ENCODE peak calls at places on chromosomes 12 and 14, in seven cellular contexts. O is psoas muscle, C is pancreas, P is neuronal stem cell, F is stomach, H is aorta, Y is vagina. R is an unnamed sample.

GRCh38 chr14:50363734-50364113 is 33.0 kb downstream of the CDKL1 start:
- DNase-seq in O (no peak), C (no peak), P (no peak), F (no peak), H (no peak), Y (no peak), R (no peak)

GRCh38 chr14:55734731-55735130 is 154.7 kb downstream of the KTN1 start:
- DNase-seq in O (no peak), C (no peak), P (no peak), F (no peak), H (no peak), Y (no peak), R (no peak)

GRCh38 chr12:15996254-15996653 is 85.1 kb downstream of the DERA start:
- DNase-seq in O (no peak), C (no peak), P (no peak), F (no peak), H (no peak), Y (no peak), R (peak; percentile 28)

GRCh38 chr14:94217116-94217515 is 43.0 kb downstream of the PPP4R4 start:
- DNase-seq in O (no peak), C (no peak), P (peak; percentile 14), F (no peak), H (no peak), Y (no peak), R (no peak)

GRCh38 chr12:103965255-103965589 is 450 bp upstream of the TDG start:
- DNase-seq in O (no peak), C (no peak), P (no peak), F (no peak), H (no peak), Y (no peak), R (no peak)

GRCh38 chr12:57835366-57836288 is 10.9 kb downstream of the CTDSP2 start:
- DNase-seq in O (no peak), C (no peak), P (no peak), F (no peak), H (no peak), Y (no peak), R (peak; percentile 65)

GRCh38 chr12:51270847-51271518 is 768 bp upstream of the SMAGP start:
- DNase-seq in O (no peak), C (no peak), P (no peak), F (no peak), H (no peak), Y (no peak), R (no peak)

GRCh38 chr12:7989827-7990491 is 42.6 kb upstream of the FOXJ2 start:
- DNase-seq in O (no peak), C (no peak), P (no peak), F (peak; percentile 29), H (peak; percentile 83), Y (no peak), R (peak; percentile 47)

GRCh38 chr12:11183009-11183408 is 3.7 kb downstream of the TAS2R42 start:
- DNase-seq in O (no peak), C (no peak), P (no peak), F (no peak), H (no peak), Y (no peak), R (no peak)

GRCh38 chr12:103441437-103442186 is 54.2 kb downstream of the C12orf42 start:
- DNase-seq in O (no peak), C (no peak), P (no peak), F (no peak), H (no peak), Y (no peak), R (no peak)

GRCh38 chr12:123271182-123271491 is 519 bp downstream of the CDK2AP1 start:
- DNase-seq in O (peak; percentile 82), C (peak; percentile 89), P (peak; percentile 68), F (peak; percentile 78), H (peak; percentile 83), Y (no peak), R (peak; percentile 71)

GRCh38 chr12:7158866-7159600 is 28.9 kb downstream of the CLSTN3 start:
- DNase-seq in O (no peak), C (no peak), P (no peak), F (no peak), H (no peak), Y (no peak), R (no peak)

GRCh38 chr14:85764809-85765208 is 234.9 kb downstream of the FLRT2 start:
- DNase-seq in O (peak; percentile 16), C (no peak), P (no peak), F (no peak), H (peak; percentile 49), Y (no peak), R (no peak)

GRCh38 chr12:13982010-13982409 is 608 bp upstream of the GRIN2B start:
- DNase-seq in O (no peak), C (peak; percentile 54), P (peak; percentile 56), F (no peak), H (no peak), Y (no peak), R (no peak)

GRCh38 chr12:30965613-30965985 is 39.1 kb downstream of the TSPAN11 start:
- DNase-seq in O (no peak), C (peak; percentile 60), P (no peak), F (peak; percentile 40), H (no peak), Y (no peak), R (no peak)

GRCh38 chr12:75809745-75810144 is 221.8 kb downstream of the PHLDA1 start:
- DNase-seq in O (no peak), C (no peak), P (no peak), F (no peak), H (no peak), Y (no peak), R (no peak)

GRCh38 chr14:69651653-69652052 is 40.3 kb downstream of the SUSD6 start:
- DNase-seq in O (no peak), C (no peak), P (no peak), F (no peak), H (no peak), Y (no peak), R (no peak)

GRCh38 chr14:22545842-22546721 is 42.9 kb downstream of the DAD1 start:
- DNase-seq in O (no peak), C (no peak), P (no peak), F (no peak), H (no peak), Y (no peak), R (peak; percentile 36)

GRCh38 chr12:54465857-54466499 is 7.4 kb downstream of the GTSF1 start:
- DNase-seq in O (no peak), C (no peak), P (no peak), F (no peak), H (no peak), Y (no peak), R (no peak)

GRCh38 chr12:54463034-54463433 is 10.4 kb downstream of the GTSF1 start:
- DNase-seq in O (peak; percentile 65), C (no peak), P (no peak), F (no peak), H (no peak), Y (no peak), R (no peak)

GRCh38 chr12:54460317-54460935 is 13.0 kb downstream of the GTSF1 start:
- DNase-seq in O (no peak), C (no peak), P (no peak), F (no peak), H (no peak), Y (no peak), R (no peak)

GRCh38 chr12:54459355-54459754 is 14.0 kb downstream of the GTSF1 start:
- DNase-seq in O (no peak), C (no peak), P (no peak), F (no peak), H (no peak), Y (no peak), R (no peak)

DNA sequence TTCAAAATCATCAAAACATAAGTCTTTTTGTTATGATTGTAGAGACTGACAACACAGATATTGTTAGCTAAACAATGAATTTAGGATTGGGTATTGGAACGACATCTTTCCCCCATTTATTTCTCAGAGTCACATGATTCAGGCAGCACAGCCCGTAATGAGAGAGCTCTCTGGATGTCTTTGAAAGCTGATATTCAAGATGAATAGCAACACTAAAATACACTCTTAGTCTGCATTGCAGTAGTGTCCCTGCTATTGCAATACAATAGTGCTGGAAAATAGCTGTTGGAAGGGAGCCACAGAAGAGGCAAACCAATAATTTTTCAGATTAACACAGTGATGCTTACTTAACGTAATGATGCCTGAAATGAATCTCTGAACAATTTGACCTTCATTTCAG is 9.9 kb downstream of the GTSF1 start:
- DNase-seq in O (no peak), C (no peak), P (no peak), F (no peak), H (no peak), Y (no peak), R (no peak)
- H3K36me3 ChIP-seq in O (no peaks in the 10 kb centered on the region), C (no peaks in the 10 kb centered on the region), P (no peaks in the 10 kb centered on the region), F (no peaks in the 10 kb centered on the region), H (no peaks in the 10 kb centered on the region), Y (no peaks in the 10 kb centered on the region), R (no peaks in the 10 kb centered on the region)

GRCh38 chr14:42736408-42736807 is 1129.7 kb downstream of the LRFN5 start:
- DNase-seq in O (no peak), C (no peak), P (no peak), F (no peak), H (no peak), Y (no peak), R (no peak)
- H3K27ac ChIP-seq in O (no peak overlapping the region), C (no peak overlapping the region), P (no peak overlapping the region), F (no peak overlapping the region), H (no peak overlapping the region), Y (no peak overlapping the region), R (no peak overlapping the region)

GRCh38 chr12:47679785-47680184 is 26.0 kb downstream of the RPAP3 start:
- DNase-seq in O (no peak), C (no peak), P (no peak), F (no peak), H (no peak), Y (no peak), R (no peak)
- H3K36me3 ChIP-seq in O (no peaks in the 10 kb centered on the region), C (no peaks in the 10 kb centered on the region), P (peaks cover 74% of the 10 kb centered on the region), F (peaks cover 56% of the 10 kb centered on the region), H (no peaks in the 10 kb centered on the region), Y (no peaks in the 10 kb centered on the region), R (no peaks in the 10 kb centered on the region)

DNA sequence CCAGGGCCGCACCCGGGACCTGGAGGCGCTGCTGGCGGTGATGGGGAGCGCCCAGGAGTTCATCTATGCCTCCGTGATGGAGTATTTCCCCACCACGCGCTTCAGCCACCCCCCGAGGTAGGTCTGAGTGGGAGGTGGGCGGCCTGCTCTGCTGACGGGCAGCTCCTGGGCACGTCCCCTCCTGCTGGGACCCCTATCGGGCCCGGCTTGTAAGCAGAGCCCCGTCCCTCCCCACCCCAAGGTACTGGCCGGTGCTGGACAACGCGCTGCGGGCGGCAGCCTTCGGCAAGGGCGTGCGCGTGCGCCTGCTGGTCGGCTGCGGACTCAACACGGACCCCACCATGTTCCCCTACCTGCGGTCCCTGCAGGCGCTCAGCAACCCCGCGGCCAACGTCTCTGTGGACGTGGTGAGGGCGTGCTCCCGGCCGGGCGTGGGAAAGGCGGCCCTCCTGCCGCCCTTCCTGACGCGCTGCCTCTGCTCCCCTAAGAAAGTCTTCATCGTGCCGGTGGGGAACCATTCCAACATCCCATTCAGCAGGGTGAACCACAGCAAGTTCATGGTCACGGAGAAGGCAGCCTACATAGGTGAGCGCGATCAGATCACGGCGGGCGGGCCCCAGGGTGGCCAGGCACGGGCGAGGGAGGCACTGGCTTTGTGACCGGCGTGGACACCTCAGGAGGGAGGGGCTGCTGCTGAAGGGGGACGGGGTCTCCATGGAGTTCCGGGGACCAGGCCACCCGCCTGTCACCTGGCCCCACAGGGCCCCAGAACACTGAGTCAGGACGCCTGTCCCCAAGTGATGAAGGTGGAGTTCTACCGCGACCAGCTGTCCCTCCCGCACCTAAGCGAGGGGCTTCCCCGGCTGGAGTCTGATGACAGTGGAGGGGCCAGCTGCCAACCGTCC is 7.3 kb downstream of the PLD4 start:
- DNase-seq in O (no peak), C (peak; percentile 58), P (no peak), F (no peak), H (peak; percentile 48), Y (no peak), R (no peak)
- H3K27ac ChIP-seq in O (no peak overlapping the region), C (no peak overlapping the region), P (no peak overlapping the region), F (peak overlapping the region; percentile 83), H (no peak overlapping the region), Y (peak overlapping the region; percentile 71), R (no peak overlapping the region)

GRCh38 chr14:73280903-73281302 is 43.6 kb downstream of the PAPLN start:
- DNase-seq in O (no peak), C (no peak), P (no peak), F (no peak), H (no peak), Y (no peak), R (no peak)
- H3K36me3 ChIP-seq in O (peaks cover 15% of the 10 kb centered on the region), C (peaks cover 21% of the 10 kb centered on the region), P (peaks cover 73% of the 10 kb centered on the region), F (peaks cover 100% of the 10 kb centered on the region), H (peaks cover 8% of the 10 kb centered on the region), Y (no peaks in the 10 kb centered on the region), R (no peaks in the 10 kb centered on the region)